ENCODE peak calls at places on chromosomes 11 and 22, in seven cellular contexts. U is AG09309, G is fibroblast of lung, E is transverse colon, I is body of pancreas, L is nephron progenitor cell, X is astrocyte of the spinal cord. V is an unnamed sample.

GRCh38 chr11:75667268-75667830 is 1.5 kb downstream of the MAP6 start:
- DNase-seq in U (no peak), G (no peak), E (peak; percentile 9), I (peak; percentile 21), L (peak; percentile 52), X (no peak), V (no peak)

GRCh38 chr11:73957654-73958361 is 7.0 kb downstream of the DNAJB13 start:
- DNase-seq in U (no peak), G (no peak), E (no peak), I (no peak), L (no peak), X (no peak), V (no peak)

GRCh38 chr11:124751391-124751740 is 689 bp downstream of the VSIG2 start:
- DNase-seq in U (no peak), G (no peak), E (no peak), I (no peak), L (no peak), X (no peak), V (no peak)

GRCh38 chr22:50016308-50016987 is 3.9 kb upstream of the IL17REL start:
- DNase-seq in U (no peak), G (no peak), E (peak; percentile 6), I (no peak), L (no peak), X (no peak), V (no peak)

GRCh38 chr11:118129475-118130196 is 23.0 kb downstream of the SCN4B start:
- DNase-seq in U (no peak), G (no peak), E (no peak), I (no peak), L (no peak), X (no peak), V (no peak)

GRCh38 chr11:27228232-27228631 is 134.8 kb downstream of the CCDC34 start:
- DNase-seq in U (no peak), G (no peak), E (no peak), I (no peak), L (no peak), X (no peak), V (no peak)

GRCh38 chr22:31083923-31084810 is 3.0 kb downstream of the SMTN start:
- DNase-seq in U (no peak), G (no peak), E (peak; percentile 28), I (no peak), L (no peak), X (no peak), V (no peak)

GRCh38 chr11:118998822-118999221 is 884 bp downstream of the CENATAC start:
- DNase-seq in U (peak; percentile 18), G (peak; percentile 39), E (no peak), I (no peak), L (no peak), X (peak; percentile 76), V (no peak)

GRCh38 chr11:44628730-44629361 is 63.4 kb downstream of the CD82 start:
- DNase-seq in U (no peak), G (no peak), E (peak; percentile 5), I (no peak), L (no peak), X (no peak), V (no peak)

GRCh38 chr11:124754710-124755109 is 2.7 kb upstream of the VSIG2 start:
- DNase-seq in U (no peak), G (no peak), E (no peak), I (no peak), L (no peak), X (no peak), V (no peak)

GRCh38 chr22:36966851-36967535 is 52.3 kb downstream of the TST start:
- DNase-seq in U (no peak), G (no peak), E (no peak), I (no peak), L (no peak), X (no peak), V (no peak)

GRCh38 chr11:8290122-8290810 is 26.6 kb upstream of the LMO1 start:
- DNase-seq in U (no peak), G (no peak), E (no peak), I (no peak), L (no peak), X (no peak), V (no peak)

GRCh38 chr11:104148074-104148473 is 15.9 kb downstream of the PDGFD start:
- DNase-seq in U (peak; percentile 42), G (peak; percentile 90), E (no peak), I (no peak), L (no peak), X (peak; percentile 47), V (no peak)

GRCh38 chr11:100929377-100929776 is 200.2 kb downstream of the PGR start:
- DNase-seq in U (no peak), G (peak; percentile 61), E (no peak), I (no peak), L (no peak), X (peak; percentile 66), V (no peak)

GRCh38 chr11:30258679-30259078 is 27.9 kb downstream of the FSHB start:
- DNase-seq in U (no peak), G (no peak), E (no peak), I (no peak), L (no peak), X (no peak), V (no peak)

GRCh38 chr22:22235564-22235963 is 9.0 kb upstream of the VPREB1 start:
- DNase-seq in U (no peak), G (peak; percentile 19), E (peak; percentile 46), I (peak; percentile 34), L (peak; percentile 46), X (no peak), V (no peak)
- TF ChIP-seq CTCF in U (peak; percentile 34), G (peak; percentile 46), E (peak; percentile 26), I (peak; percentile 19), L (peak; percentile 43), X (peak; percentile 48), V (peak; percentile 11)

DNA sequence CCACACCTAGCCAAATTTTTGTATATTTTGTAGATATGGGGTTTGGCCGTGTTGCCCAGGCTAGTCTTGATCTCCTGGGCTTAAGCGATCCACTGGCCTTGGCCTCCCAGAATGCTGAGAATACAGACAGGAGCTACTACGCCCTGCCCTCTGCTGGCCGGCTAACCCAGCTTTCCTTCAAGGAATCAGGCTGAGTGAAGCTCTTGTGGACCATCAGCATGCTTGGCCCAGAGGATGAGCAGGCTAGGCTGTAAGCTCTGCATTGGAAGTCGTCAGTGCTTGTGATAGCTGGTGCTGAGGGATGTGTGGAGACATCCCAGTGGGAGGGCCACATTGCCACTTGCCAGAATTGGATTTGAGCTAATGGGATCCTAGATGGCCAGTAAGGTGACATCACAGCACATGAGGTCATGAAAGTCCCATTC is 60.6 kb downstream of the MED15 start:
- DNase-seq in U (no peak), G (peak; percentile 63), E (no peak), I (no peak), L (no peak), X (peak; percentile 47), V (no peak)
- TF ChIP-seq CTCF in U (peak; percentile 70), G (peak; percentile 57), E (no peak), I (no peak), L (no peak), X (peak; percentile 64), V (peak; percentile 66)

DNA sequence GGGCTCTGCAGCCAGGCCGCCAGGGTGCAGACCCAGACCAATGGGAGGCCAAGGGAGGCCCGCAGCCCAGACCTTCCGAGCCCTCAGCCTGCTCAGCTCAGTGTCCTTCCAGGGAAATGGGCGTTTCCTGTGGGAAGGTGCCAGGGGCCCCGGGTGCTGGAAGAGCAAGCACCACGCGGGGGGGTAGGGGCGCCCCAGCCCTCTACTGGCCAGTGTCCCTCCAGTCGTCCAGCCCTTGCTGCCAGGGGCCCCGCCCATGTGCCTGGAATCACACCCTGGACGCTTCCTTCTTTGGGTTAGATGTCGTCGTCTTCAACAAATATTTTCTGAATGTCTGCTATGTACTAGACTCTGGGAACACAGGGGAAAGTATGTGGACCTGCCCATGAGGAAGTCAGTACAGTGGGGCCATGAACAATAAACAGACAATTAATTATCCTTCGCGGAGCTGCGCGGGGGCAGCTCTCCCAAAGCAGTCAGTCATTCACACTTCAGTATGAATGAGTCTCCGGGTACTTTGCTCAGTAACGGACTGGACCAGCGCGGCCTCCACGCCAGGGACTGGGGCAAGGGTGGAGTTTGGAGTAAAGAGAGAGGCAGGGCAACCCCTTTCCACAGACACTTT is 60.2 kb downstream of the CDKN1C start:
- DNase-seq in U (peak; percentile 48), G (peak; percentile 82), E (peak; percentile 76), I (peak; percentile 75), L (no peak), X (peak; percentile 69), V (peak; percentile 74)
- TF ChIP-seq CTCF in U (peak; percentile 31), G (no peak), E (peak; percentile 6), I (no peak), L (no peak), X (peak; percentile 7), V (peak; percentile 28)

GRCh38 chr11:48095779-48096470 is 115.6 kb downstream of the PTPRJ start:
- DNase-seq in U (no peak), G (no peak), E (no peak), I (no peak), L (no peak), X (no peak), V (no peak)
- TF ChIP-seq CTCF in U (no peak), G (no peak), E (no peak), I (no peak), L (no peak), X (no peak), V (no peak)

GRCh38 chr11:134676516-134677287 is 264.7 kb upstream of the B3GAT1 start:
- DNase-seq in U (no peak), G (no peak), E (no peak), I (no peak), L (no peak), X (no peak), V (no peak)
- TF ChIP-seq CTCF in U (no peak), G (no peak), E (no peak), I (no peak), L (no peak), X (no peak), V (no peak)

GRCh38 chr11:66488957-66489356 is 8.7 kb downstream of the DPP3 start:
- DNase-seq in U (no peak), G (no peak), E (no peak), I (no peak), L (no peak), X (no peak), V (no peak)
- TF ChIP-seq CTCF in U (no peak), G (no peak), E (no peak), I (no peak), L (no peak), X (no peak), V (no peak)

GRCh38 chr11:28384418-28384817 is 276.2 kb downstream of the METTL15 start:
- DNase-seq in U (peak; percentile 97), G (peak; percentile 98), E (no peak), I (no peak), L (no peak), X (peak; percentile 97), V (peak; percentile 79)

GRCh38 chr11:28383471-28383870 is 275.3 kb downstream of the METTL15 start:
- DNase-seq in U (peak; percentile 47), G (peak; percentile 21), E (no peak), I (no peak), L (no peak), X (peak; percentile 64), V (no peak)
- TF ChIP-seq CTCF in U (no peak), G (no peak), E (no peak), I (no peak), L (no peak), X (no peak), V (no peak)